ENCODE peak calls at places on chromosomes 6 and 20, in eight cellular contexts. One of them, this sample, is unnamed. For H3K36me3, the result is how much of the 10 kb centered on the place peaks cover.

GRCh38 chr20:24722586-24722985 is 226.5 kb upstream of the CST7 start:
- DNase-seq in left ventricle myocardium inferior: no peak
- DNase-seq in HepG2: no peak
- DNase-seq in ascending aorta: no peak
- DNase-seq in adrenal gland: no peak
- DNase-seq in endothelial cell of umbilical vein: no peak
- DNase-seq in tibial nerve: no peak
- DNase-seq in heart left ventricle: no peak
- DNase-seq in this sample: no peak

GRCh38 chr6:49497308-49497707 is 2.4 kb upstream of the GLYATL3 start:
- DNase-seq in ascending aorta: no peak
- DNase-seq in HepG2: no peak
- DNase-seq in heart left ventricle: no peak
- DNase-seq in tibial nerve: no peak
- DNase-seq in adrenal gland: no peak
- DNase-seq in left ventricle myocardium inferior: no peak
- DNase-seq in endothelial cell of umbilical vein: no peak
- DNase-seq in this sample: no peak

GRCh38 chr6:20333870-20334269 is 67.8 kb upstream of the E2F3 start:
- DNase-seq in HepG2: no peak
- DNase-seq in tibial nerve: no peak
- DNase-seq in heart left ventricle: no peak
- DNase-seq in endothelial cell of umbilical vein: no peak
- DNase-seq in left ventricle myocardium inferior: no peak
- DNase-seq in ascending aorta: no peak
- DNase-seq in adrenal gland: no peak
- DNase-seq in this sample: no peak

GRCh38 chr6:36127462-36128016 is 2.8 kb upstream of the MAPK13 start:
- DNase-seq in tibial nerve: no peak
- DNase-seq in left ventricle myocardium inferior: no peak
- DNase-seq in endothelial cell of umbilical vein: peak
- DNase-seq in ascending aorta: peak
- DNase-seq in heart left ventricle: peak
- DNase-seq in adrenal gland: peak
- DNase-seq in HepG2: peak
- DNase-seq in this sample: no peak

GRCh38 chr20:32779500-32780215 is 17.5 kb downstream of the DNMT3B start:
- DNase-seq in adrenal gland: no peak
- DNase-seq in left ventricle myocardium inferior: no peak
- DNase-seq in HepG2: no peak
- DNase-seq in ascending aorta: no peak
- DNase-seq in endothelial cell of umbilical vein: no peak
- DNase-seq in heart left ventricle: no peak
- DNase-seq in tibial nerve: no peak
- DNase-seq in this sample: no peak

GRCh38 chr20:460707-461106 is 1.6 kb downstream of the TBC1D20 start:
- DNase-seq in adrenal gland: peak
- DNase-seq in tibial nerve: no peak
- DNase-seq in left ventricle myocardium inferior: no peak
- DNase-seq in endothelial cell of umbilical vein: no peak
- DNase-seq in HepG2: peak
- DNase-seq in heart left ventricle: no peak
- DNase-seq in ascending aorta: no peak
- DNase-seq in this sample: peak

GRCh38 chr20:10430704-10431103 is 3.3 kb downstream of the MKKS start:
- DNase-seq in left ventricle myocardium inferior: no peak
- DNase-seq in ascending aorta: no peak
- DNase-seq in adrenal gland: no peak
- DNase-seq in heart left ventricle: no peak
- DNase-seq in tibial nerve: no peak
- DNase-seq in endothelial cell of umbilical vein: no peak
- DNase-seq in HepG2: no peak
- DNase-seq in this sample: no peak

GRCh38 chr20:36439040-36439730 is 102.1 kb upstream of the MYL9 start:
- DNase-seq in HepG2: peak
- DNase-seq in left ventricle myocardium inferior: peak
- DNase-seq in tibial nerve: peak
- DNase-seq in heart left ventricle: peak
- DNase-seq in adrenal gland: peak
- DNase-seq in endothelial cell of umbilical vein: peak
- DNase-seq in ascending aorta: no peak
- DNase-seq in this sample: peak

GRCh38 chr6:139060332-139060731 is 31.8 kb downstream of the ABRACL start:
- DNase-seq in HepG2: no peak
- DNase-seq in heart left ventricle: no peak
- DNase-seq in adrenal gland: no peak
- DNase-seq in endothelial cell of umbilical vein: no peak
- DNase-seq in left ventricle myocardium inferior: no peak
- DNase-seq in ascending aorta: no peak
- DNase-seq in tibial nerve: no peak
- DNase-seq in this sample: no peak

DNA sequence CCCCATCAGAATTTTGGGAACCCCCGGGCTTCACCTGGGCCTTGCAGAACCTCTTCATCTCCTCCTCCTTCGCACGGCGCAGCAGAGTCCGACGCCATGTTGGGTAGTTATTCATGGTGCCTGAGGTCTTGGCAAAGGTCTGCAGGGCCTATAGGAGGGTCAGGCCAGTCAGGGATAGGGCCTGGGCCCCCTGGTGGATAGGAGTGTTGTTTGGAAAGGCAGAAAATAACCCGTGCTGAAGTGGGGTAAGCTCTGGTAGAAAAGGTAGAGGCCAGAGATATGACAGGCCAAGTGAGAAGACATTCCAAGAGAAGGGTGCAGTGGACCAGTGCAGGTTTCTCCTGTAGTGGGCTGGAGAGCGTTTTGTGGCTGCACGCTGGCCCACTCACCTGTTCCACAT is 4.9 kb downstream of the SMPD2 start:
- DNase-seq in adrenal gland: no peak
- DNase-seq in left ventricle myocardium inferior: no peak
- DNase-seq in HepG2: no peak
- DNase-seq in tibial nerve: no peak
- DNase-seq in heart left ventricle: no peak
- DNase-seq in endothelial cell of umbilical vein: no peak
- DNase-seq in ascending aorta: no peak
- DNase-seq in this sample: no peak
- H3K36me3 ChIP-seq in adrenal gland: under half
- H3K36me3 ChIP-seq in left ventricle myocardium inferior: under half
- H3K36me3 ChIP-seq in HepG2: under half
- H3K36me3 ChIP-seq in tibial nerve: half or more
- H3K36me3 ChIP-seq in heart left ventricle: under half
- H3K36me3 ChIP-seq in endothelial cell of umbilical vein: under half
- H3K36me3 ChIP-seq in ascending aorta: under half
- H3K36me3 ChIP-seq in this sample: under half

GRCh38 chr20:17637413-17637780 is 44.6 kb downstream of the RRBP1 start:
- DNase-seq in HepG2: no peak
- DNase-seq in heart left ventricle: no peak
- DNase-seq in tibial nerve: no peak
- DNase-seq in endothelial cell of umbilical vein: no peak
- DNase-seq in ascending aorta: no peak
- DNase-seq in adrenal gland: no peak
- DNase-seq in left ventricle myocardium inferior: no peak
- DNase-seq in this sample: no peak

GRCh38 chr20:17636523-17637412 is 45.3 kb downstream of the RRBP1 start:
- DNase-seq in heart left ventricle: no peak
- DNase-seq in left ventricle myocardium inferior: no peak
- DNase-seq in endothelial cell of umbilical vein: no peak
- DNase-seq in HepG2: no peak
- DNase-seq in ascending aorta: no peak
- DNase-seq in tibial nerve: no peak
- DNase-seq in adrenal gland: peak
- DNase-seq in this sample: no peak

GRCh38 chr20:17635320-17635673 is 46.7 kb downstream of the RRBP1 start:
- DNase-seq in HepG2: no peak
- DNase-seq in ascending aorta: no peak
- DNase-seq in adrenal gland: no peak
- DNase-seq in heart left ventricle: no peak
- DNase-seq in left ventricle myocardium inferior: no peak
- DNase-seq in endothelial cell of umbilical vein: no peak
- DNase-seq in tibial nerve: no peak
- DNase-seq in this sample: no peak

GRCh38 chr20:17634666-17635319 is 47.2 kb downstream of the RRBP1 start:
- DNase-seq in endothelial cell of umbilical vein: no peak
- DNase-seq in heart left ventricle: no peak
- DNase-seq in adrenal gland: no peak
- DNase-seq in left ventricle myocardium inferior: no peak
- DNase-seq in HepG2: no peak
- DNase-seq in ascending aorta: no peak
- DNase-seq in tibial nerve: no peak
- DNase-seq in this sample: peak

GRCh38 chr20:17635846-17636245 is 46.2 kb downstream of the RRBP1 start:
- DNase-seq in heart left ventricle: no peak
- DNase-seq in endothelial cell of umbilical vein: no peak
- DNase-seq in adrenal gland: peak
- DNase-seq in tibial nerve: no peak
- DNase-seq in HepG2: no peak
- DNase-seq in left ventricle myocardium inferior: no peak
- DNase-seq in ascending aorta: no peak
- DNase-seq in this sample: peak
- H3K27ac ChIP-seq in heart left ventricle: no peak
- H3K27ac ChIP-seq in endothelial cell of umbilical vein: no peak
- H3K27ac ChIP-seq in adrenal gland: peak
- H3K27ac ChIP-seq in tibial nerve: peak
- H3K27ac ChIP-seq in HepG2: no peak
- H3K27ac ChIP-seq in left ventricle myocardium inferior: peak
- H3K27ac ChIP-seq in ascending aorta: no peak
- H3K27ac ChIP-seq in this sample: peak

GRCh38 chr6:160079686-160080043 is 42.0 kb upstream of the SLC22A1 start:
- DNase-seq in left ventricle myocardium inferior: no peak
- DNase-seq in ascending aorta: no peak
- DNase-seq in heart left ventricle: no peak
- DNase-seq in tibial nerve: no peak
- DNase-seq in endothelial cell of umbilical vein: no peak
- DNase-seq in HepG2: no peak
- DNase-seq in adrenal gland: no peak
- DNase-seq in this sample: no peak
- TF ChIP-seq CTCF in left ventricle myocardium inferior: no peak
- TF ChIP-seq CTCF in ascending aorta: no peak
- TF ChIP-seq CTCF in heart left ventricle: no peak
- TF ChIP-seq CTCF in tibial nerve: no peak
- TF ChIP-seq CTCF in endothelial cell of umbilical vein: no peak
- TF ChIP-seq CTCF in HepG2: no peak
- TF ChIP-seq CTCF in adrenal gland: no peak
- TF ChIP-seq CTCF in this sample: no peak

GRCh38 chr20:41094656-41095055 is 42.7 kb upstream of the PLCG1 start:
- DNase-seq in adrenal gland: no peak
- DNase-seq in heart left ventricle: no peak
- DNase-seq in HepG2: no peak
- DNase-seq in tibial nerve: no peak
- DNase-seq in left ventricle myocardium inferior: no peak
- DNase-seq in ascending aorta: no peak
- DNase-seq in endothelial cell of umbilical vein: peak
- DNase-seq in this sample: no peak
- H3K36me3 ChIP-seq in adrenal gland: half or more
- H3K36me3 ChIP-seq in heart left ventricle: half or more
- H3K36me3 ChIP-seq in HepG2: half or more
- H3K36me3 ChIP-seq in tibial nerve: half or more
- H3K36me3 ChIP-seq in left ventricle myocardium inferior: half or more
- H3K36me3 ChIP-seq in ascending aorta: under half
- H3K36me3 ChIP-seq in endothelial cell of umbilical vein: under half
- H3K36me3 ChIP-seq in this sample: under half

DNA sequence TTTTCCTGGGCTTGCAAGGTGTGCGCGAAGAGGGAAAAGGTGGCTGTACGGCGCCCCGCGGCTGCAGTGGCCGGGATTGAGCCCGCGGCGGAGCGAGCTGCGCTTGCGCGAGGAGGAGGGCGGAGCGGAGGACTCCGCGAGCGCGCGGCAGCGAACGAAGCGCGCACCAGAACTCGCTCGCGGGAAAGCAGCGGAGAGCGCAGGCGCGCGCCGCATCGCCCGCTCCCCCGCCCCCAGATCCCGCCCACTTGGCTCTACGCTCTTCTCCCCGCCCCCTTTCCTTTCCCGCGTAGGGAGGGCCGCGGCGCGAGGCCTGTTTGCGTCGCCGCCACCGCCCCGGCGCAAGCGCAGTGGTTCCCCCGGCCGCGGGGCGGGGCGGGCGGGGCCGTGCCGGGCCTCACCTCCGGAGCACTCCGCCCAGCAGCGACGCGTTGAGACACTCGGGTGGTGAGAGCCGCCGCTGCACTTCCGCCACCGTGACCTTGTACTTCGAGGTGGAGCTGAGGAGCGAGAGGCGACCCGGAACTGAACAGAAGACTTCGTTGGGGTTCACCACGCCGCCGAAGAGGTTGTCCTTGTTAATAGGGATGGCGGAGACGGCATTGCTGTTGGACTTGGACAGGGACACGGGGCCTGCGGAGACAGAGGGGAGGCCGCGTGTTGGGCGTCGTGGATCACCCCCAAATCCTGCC is 10.6 kb downstream of the TFAP2A start:
- DNase-seq in heart left ventricle: peak
- DNase-seq in tibial nerve: peak
- DNase-seq in left ventricle myocardium inferior: peak
- DNase-seq in endothelial cell of umbilical vein: peak
- DNase-seq in ascending aorta: no peak
- DNase-seq in HepG2: no peak
- DNase-seq in adrenal gland: peak
- DNase-seq in this sample: peak
- H3K27ac ChIP-seq in heart left ventricle: peak
- H3K27ac ChIP-seq in tibial nerve: peak
- H3K27ac ChIP-seq in left ventricle myocardium inferior: peak
- H3K27ac ChIP-seq in endothelial cell of umbilical vein: no peak
- H3K27ac ChIP-seq in ascending aorta: peak
- H3K27ac ChIP-seq in HepG2: no peak
- H3K27ac ChIP-seq in adrenal gland: no peak
- H3K27ac ChIP-seq in this sample: peak

This sample was measured in testis.